ENCODE peak calls at places on chromosomes 6 and 20, in seven cellular contexts. One of them, this sample, is unnamed.

GRCh38 chr6:11315743-11316437 is 83.4 kb upstream of the NEDD9 start:
- DNase-seq in AG09309: peak
- DNase-seq in sigmoid colon: no peak
- DNase-seq in foreskin fibroblast: peak
- DNase-seq in GM13977: no peak
- DNase-seq in body of pancreas: no peak
- DNase-seq in psoas muscle: no peak
- DNase-seq in this sample: no peak

GRCh38 chr6:36033935-36034334 is 6.3 kb downstream of the MAPK14 start:
- DNase-seq in GM13977: no peak
- DNase-seq in foreskin fibroblast: peak
- DNase-seq in AG09309: no peak
- DNase-seq in sigmoid colon: no peak
- DNase-seq in psoas muscle: no peak
- DNase-seq in body of pancreas: no peak
- DNase-seq in this sample: no peak

GRCh38 chr20:15139522-15139921 is 802.1 kb upstream of the FLRT3 start:
- DNase-seq in sigmoid colon: no peak
- DNase-seq in foreskin fibroblast: no peak
- DNase-seq in GM13977: no peak
- DNase-seq in AG09309: no peak
- DNase-seq in psoas muscle: no peak
- DNase-seq in body of pancreas: no peak
- DNase-seq in this sample: no peak

GRCh38 chr6:35309611-35310264 is 12.1 kb downstream of the DEF6 start:
- DNase-seq in foreskin fibroblast: no peak
- DNase-seq in GM13977: no peak
- DNase-seq in body of pancreas: no peak
- DNase-seq in sigmoid colon: peak
- DNase-seq in AG09309: no peak
- DNase-seq in psoas muscle: no peak
- DNase-seq in this sample: no peak

GRCh38 chr6:35554811-35555210 is 42.1 kb upstream of the TULP1 start:
- DNase-seq in body of pancreas: no peak
- DNase-seq in foreskin fibroblast: no peak
- DNase-seq in sigmoid colon: no peak
- DNase-seq in psoas muscle: no peak
- DNase-seq in AG09309: no peak
- DNase-seq in GM13977: no peak
- DNase-seq in this sample: no peak

GRCh38 chr6:31129130-31129529 is 8.9 kb upstream of the CDSN start:
- DNase-seq in body of pancreas: no peak
- DNase-seq in psoas muscle: no peak
- DNase-seq in foreskin fibroblast: no peak
- DNase-seq in sigmoid colon: no peak
- DNase-seq in AG09309: no peak
- DNase-seq in GM13977: no peak
- DNase-seq in this sample: no peak

GRCh38 chr6:125220712-125221111 is 67.1 kb downstream of the TPD52L1 start:
- DNase-seq in AG09309: no peak
- DNase-seq in body of pancreas: no peak
- DNase-seq in psoas muscle: peak
- DNase-seq in GM13977: no peak
- DNase-seq in sigmoid colon: peak
- DNase-seq in foreskin fibroblast: no peak
- DNase-seq in this sample: no peak

GRCh38 chr6:935582-935981 is 242.6 kb upstream of the EXOC2 start:
- DNase-seq in psoas muscle: no peak
- DNase-seq in GM13977: no peak
- DNase-seq in foreskin fibroblast: no peak
- DNase-seq in body of pancreas: no peak
- DNase-seq in sigmoid colon: no peak
- DNase-seq in AG09309: no peak
- DNase-seq in this sample: no peak

GRCh38 chr6:138692978-138693909 is 80.3 kb upstream of the CCDC28A start:
- DNase-seq in body of pancreas: peak
- DNase-seq in sigmoid colon: peak
- DNase-seq in foreskin fibroblast: peak
- DNase-seq in psoas muscle: peak
- DNase-seq in GM13977: peak
- DNase-seq in AG09309: no peak
- DNase-seq in this sample: no peak

GRCh38 chr6:139887275-139887674 is 512.8 kb upstream of the CITED2 start:
- DNase-seq in body of pancreas: no peak
- DNase-seq in psoas muscle: no peak
- DNase-seq in sigmoid colon: no peak
- DNase-seq in foreskin fibroblast: no peak
- DNase-seq in GM13977: no peak
- DNase-seq in AG09309: no peak
- DNase-seq in this sample: no peak

GRCh38 chr6:152226119-152226518 is 411.0 kb downstream of the SYNE1 start:
- DNase-seq in GM13977: no peak
- DNase-seq in foreskin fibroblast: no peak
- DNase-seq in sigmoid colon: no peak
- DNase-seq in body of pancreas: no peak
- DNase-seq in psoas muscle: no peak
- DNase-seq in AG09309: no peak
- DNase-seq in this sample: no peak

GRCh38 chr6:49909508-49910047 is 43.2 kb upstream of the CRISP1 start:
- DNase-seq in GM13977: no peak
- DNase-seq in AG09309: no peak
- DNase-seq in foreskin fibroblast: no peak
- DNase-seq in body of pancreas: no peak
- DNase-seq in psoas muscle: no peak
- DNase-seq in sigmoid colon: no peak
- DNase-seq in this sample: no peak

DNA sequence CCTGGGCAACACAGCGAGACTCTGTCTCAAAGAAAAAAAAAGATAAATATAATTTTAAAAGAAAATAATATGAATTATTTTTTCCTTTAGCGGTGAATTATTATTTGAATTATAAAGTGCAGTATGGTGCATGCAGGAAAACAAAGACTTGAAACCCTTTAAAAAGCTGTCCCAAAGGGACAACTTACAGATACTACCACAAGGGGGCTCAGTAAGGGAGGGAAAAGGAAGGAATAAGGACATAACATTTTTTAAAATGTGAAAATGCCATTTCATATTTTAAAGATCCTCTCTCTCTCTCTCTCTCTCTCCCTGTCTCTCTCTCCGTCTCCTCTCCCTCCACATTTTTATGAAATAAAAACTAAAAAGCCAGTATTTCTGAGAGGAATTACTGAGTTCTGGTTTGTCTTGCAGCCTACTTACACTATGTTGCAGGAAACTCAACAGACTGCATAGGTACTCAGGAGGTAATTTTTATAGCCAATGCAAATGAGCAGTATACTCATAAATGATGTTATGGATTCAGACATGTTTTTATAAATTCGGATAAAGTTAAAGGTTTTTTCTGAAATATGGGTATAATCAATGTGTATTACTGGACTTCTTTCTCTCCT is 455.0 kb upstream of the GJE1 start:
- DNase-seq in psoas muscle: no peak
- DNase-seq in sigmoid colon: no peak
- DNase-seq in AG09309: no peak
- DNase-seq in GM13977: no peak
- DNase-seq in foreskin fibroblast: peak
- DNase-seq in body of pancreas: no peak
- DNase-seq in this sample: peak
- TF ChIP-seq CTCF in psoas muscle: peak
- TF ChIP-seq CTCF in sigmoid colon: no peak
- TF ChIP-seq CTCF in AG09309: peak
- TF ChIP-seq CTCF in GM13977: peak
- TF ChIP-seq CTCF in foreskin fibroblast: peak
- TF ChIP-seq CTCF in body of pancreas: peak
- TF ChIP-seq CTCF in this sample: peak

GRCh38 chr20:2246081-2246491 is 49.7 kb upstream of the TGM3 start:
- DNase-seq in GM13977: no peak
- DNase-seq in body of pancreas: no peak
- DNase-seq in foreskin fibroblast: no peak
- DNase-seq in sigmoid colon: no peak
- DNase-seq in AG09309: no peak
- DNase-seq in psoas muscle: no peak
- DNase-seq in this sample: no peak

GRCh38 chr20:2244523-2244922 is 51.3 kb upstream of the TGM3 start:
- DNase-seq in foreskin fibroblast: no peak
- DNase-seq in psoas muscle: no peak
- DNase-seq in sigmoid colon: no peak
- DNase-seq in GM13977: no peak
- DNase-seq in body of pancreas: no peak
- DNase-seq in AG09309: no peak
- DNase-seq in this sample: no peak

GRCh38 chr20:2244993-2245392 is 50.8 kb upstream of the TGM3 start:
- DNase-seq in foreskin fibroblast: no peak
- DNase-seq in GM13977: no peak
- DNase-seq in AG09309: no peak
- DNase-seq in psoas muscle: no peak
- DNase-seq in body of pancreas: no peak
- DNase-seq in sigmoid colon: no peak
- DNase-seq in this sample: no peak

GRCh38 chr20:2242678-2243077 is 53.1 kb upstream of the TGM3 start:
- DNase-seq in GM13977: no peak
- DNase-seq in psoas muscle: no peak
- DNase-seq in foreskin fibroblast: no peak
- DNase-seq in sigmoid colon: no peak
- DNase-seq in body of pancreas: no peak
- DNase-seq in AG09309: no peak
- DNase-seq in this sample: no peak

GRCh38 chr20:2245637-2246036 is 50.2 kb upstream of the TGM3 start:
- DNase-seq in foreskin fibroblast: no peak
- DNase-seq in AG09309: no peak
- DNase-seq in body of pancreas: no peak
- DNase-seq in sigmoid colon: no peak
- DNase-seq in GM13977: no peak
- DNase-seq in psoas muscle: no peak
- DNase-seq in this sample: no peak
- TF ChIP-seq CTCF in foreskin fibroblast: no peak
- TF ChIP-seq CTCF in AG09309: no peak
- TF ChIP-seq CTCF in body of pancreas: no peak
- TF ChIP-seq CTCF in sigmoid colon: no peak
- TF ChIP-seq CTCF in GM13977: no peak
- TF ChIP-seq CTCF in psoas muscle: no peak
- TF ChIP-seq CTCF in this sample: no peak

GRCh38 chr6:87472525-87473418 is at the start of gene SLC35A1:
- DNase-seq in sigmoid colon: peak
- DNase-seq in psoas muscle: peak
- DNase-seq in AG09309: peak
- DNase-seq in foreskin fibroblast: peak
- DNase-seq in body of pancreas: peak
- DNase-seq in GM13977: peak
- DNase-seq in this sample: peak
- TF ChIP-seq CTCF in sigmoid colon: peak
- TF ChIP-seq CTCF in psoas muscle: peak
- TF ChIP-seq CTCF in AG09309: no peak
- TF ChIP-seq CTCF in foreskin fibroblast: no peak
- TF ChIP-seq CTCF in body of pancreas: peak
- TF ChIP-seq CTCF in GM13977: no peak
- TF ChIP-seq CTCF in this sample: peak

GRCh38 chr20:7989379-7989778 is 30.2 kb downstream of the TMX4 start:
- DNase-seq in AG09309: no peak
- DNase-seq in foreskin fibroblast: no peak
- DNase-seq in GM13977: no peak
- DNase-seq in sigmoid colon: no peak
- DNase-seq in psoas muscle: no peak
- DNase-seq in body of pancreas: no peak
- DNase-seq in this sample: no peak
- TF ChIP-seq CTCF in AG09309: no peak
- TF ChIP-seq CTCF in foreskin fibroblast: no peak
- TF ChIP-seq CTCF in GM13977: no peak
- TF ChIP-seq CTCF in sigmoid colon: no peak
- TF ChIP-seq CTCF in psoas muscle: no peak
- TF ChIP-seq CTCF in body of pancreas: peak
- TF ChIP-seq CTCF in this sample: no peak

GRCh38 chr20:56626367-56627121 is 2.6 kb upstream of the TFAP2C start:
- DNase-seq in psoas muscle: no peak
- DNase-seq in GM13977: peak
- DNase-seq in foreskin fibroblast: peak
- DNase-seq in sigmoid colon: peak
- DNase-seq in body of pancreas: peak
- DNase-seq in AG09309: no peak
- DNase-seq in this sample: no peak
- TF ChIP-seq CTCF in psoas muscle: no peak
- TF ChIP-seq CTCF in GM13977: no peak
- TF ChIP-seq CTCF in foreskin fibroblast: peak
- TF ChIP-seq CTCF in sigmoid colon: no peak
- TF ChIP-seq CTCF in body of pancreas: no peak
- TF ChIP-seq CTCF in AG09309: peak
- TF ChIP-seq CTCF in this sample: peak